ENCODE peak calls at places on chromosomes 2 and 18, in four cellular contexts. One of them, this sample, is unnamed.

GRCh38 chr2:69376385-69376784 is 10.6 kb downstream of the GFPT1 start:
- ATAC-seq in stimulated activated naive B cell treated with anti-CD40 and anti-IgM and Interleukin-4, amounts not matched to agents 10 μg/mL and 1 μg/mL and 100 μg/mL, for 72 hours: no peak
- ATAC-seq in stimulated activated effector memory CD8-positive, alpha-beta T cell treated with anti-CD3 and anti-CD28 coated beads, Interleukin-12 subunit alpha, Interleukin-12 subunit beta, amount 100 ng/mL, for 72 hours: no peak
- ATAC-seq in right lobe of liver: peak
- ATAC-seq in this sample: no peak

GRCh38 chr2:120712180-120712678 is 23.4 kb upstream of the GLI2 start:
- ATAC-seq in stimulated activated naive B cell treated with anti-CD40 and anti-IgM and Interleukin-4, amounts not matched to agents 10 μg/mL and 1 μg/mL and 100 μg/mL, for 72 hours: no peak
- ATAC-seq in right lobe of liver: no peak
- ATAC-seq in stimulated activated effector memory CD8-positive, alpha-beta T cell treated with anti-CD3 and anti-CD28 coated beads, Interleukin-12 subunit alpha, Interleukin-12 subunit beta, amount 100 ng/mL, for 72 hours: no peak
- ATAC-seq in this sample: no peak

GRCh38 chr2:173999272-173999671 is 34.1 kb upstream of the SP3 start:
- ATAC-seq in stimulated activated naive B cell treated with anti-CD40 and anti-IgM and Interleukin-4, amounts not matched to agents 10 μg/mL and 1 μg/mL and 100 μg/mL, for 72 hours: no peak
- ATAC-seq in stimulated activated effector memory CD8-positive, alpha-beta T cell treated with anti-CD3 and anti-CD28 coated beads, Interleukin-12 subunit alpha, Interleukin-12 subunit beta, amount 100 ng/mL, for 72 hours: no peak
- ATAC-seq in right lobe of liver: no peak
- ATAC-seq in this sample: no peak

GRCh38 chr2:67840460-67841068 is 222.2 kb downstream of the C1D start:
- ATAC-seq in right lobe of liver: peak
- ATAC-seq in stimulated activated effector memory CD8-positive, alpha-beta T cell treated with anti-CD3 and anti-CD28 coated beads, Interleukin-12 subunit alpha, Interleukin-12 subunit beta, amount 100 ng/mL, for 72 hours: peak
- ATAC-seq in stimulated activated naive B cell treated with anti-CD40 and anti-IgM and Interleukin-4, amounts not matched to agents 10 μg/mL and 1 μg/mL and 100 μg/mL, for 72 hours: peak
- ATAC-seq in this sample: peak

GRCh38 chr2:104856973-104857261 is 3.0 kb downstream of the POU3F3 start:
- ATAC-seq in right lobe of liver: no peak
- ATAC-seq in stimulated activated naive B cell treated with anti-CD40 and anti-IgM and Interleukin-4, amounts not matched to agents 10 μg/mL and 1 μg/mL and 100 μg/mL, for 72 hours: peak
- ATAC-seq in stimulated activated effector memory CD8-positive, alpha-beta T cell treated with anti-CD3 and anti-CD28 coated beads, Interleukin-12 subunit alpha, Interleukin-12 subunit beta, amount 100 ng/mL, for 72 hours: no peak
- ATAC-seq in this sample: no peak

GRCh38 chr2:222504714-222505113 is 80.4 kb downstream of the SGPP2 start:
- ATAC-seq in stimulated activated naive B cell treated with anti-CD40 and anti-IgM and Interleukin-4, amounts not matched to agents 10 μg/mL and 1 μg/mL and 100 μg/mL, for 72 hours: peak
- ATAC-seq in right lobe of liver: no peak
- ATAC-seq in stimulated activated effector memory CD8-positive, alpha-beta T cell treated with anti-CD3 and anti-CD28 coated beads, Interleukin-12 subunit alpha, Interleukin-12 subunit beta, amount 100 ng/mL, for 72 hours: no peak
- ATAC-seq in this sample: peak

GRCh38 chr2:173355866-173356508 is 1.3 kb downstream of the CDCA7 start:
- ATAC-seq in stimulated activated naive B cell treated with anti-CD40 and anti-IgM and Interleukin-4, amounts not matched to agents 10 μg/mL and 1 μg/mL and 100 μg/mL, for 72 hours: no peak
- ATAC-seq in stimulated activated effector memory CD8-positive, alpha-beta T cell treated with anti-CD3 and anti-CD28 coated beads, Interleukin-12 subunit alpha, Interleukin-12 subunit beta, amount 100 ng/mL, for 72 hours: no peak
- ATAC-seq in right lobe of liver: no peak
- ATAC-seq in this sample: no peak

GRCh38 chr2:178413472-178414265 is 37.3 kb downstream of the PRKRA start:
- ATAC-seq in stimulated activated effector memory CD8-positive, alpha-beta T cell treated with anti-CD3 and anti-CD28 coated beads, Interleukin-12 subunit alpha, Interleukin-12 subunit beta, amount 100 ng/mL, for 72 hours: peak
- ATAC-seq in right lobe of liver: peak
- ATAC-seq in stimulated activated naive B cell treated with anti-CD40 and anti-IgM and Interleukin-4, amounts not matched to agents 10 μg/mL and 1 μg/mL and 100 μg/mL, for 72 hours: peak
- ATAC-seq in this sample: peak

GRCh38 chr2:236706288-236706687 is 136.7 kb downstream of the ACKR3 start:
- ATAC-seq in right lobe of liver: peak
- ATAC-seq in stimulated activated effector memory CD8-positive, alpha-beta T cell treated with anti-CD3 and anti-CD28 coated beads, Interleukin-12 subunit alpha, Interleukin-12 subunit beta, amount 100 ng/mL, for 72 hours: no peak
- ATAC-seq in stimulated activated naive B cell treated with anti-CD40 and anti-IgM and Interleukin-4, amounts not matched to agents 10 μg/mL and 1 μg/mL and 100 μg/mL, for 72 hours: no peak
- ATAC-seq in this sample: no peak

GRCh38 chr2:56379066-56379465 is 195.3 kb downstream of the CCDC85A start:
- ATAC-seq in stimulated activated naive B cell treated with anti-CD40 and anti-IgM and Interleukin-4, amounts not matched to agents 10 μg/mL and 1 μg/mL and 100 μg/mL, for 72 hours: no peak
- ATAC-seq in stimulated activated effector memory CD8-positive, alpha-beta T cell treated with anti-CD3 and anti-CD28 coated beads, Interleukin-12 subunit alpha, Interleukin-12 subunit beta, amount 100 ng/mL, for 72 hours: no peak
- ATAC-seq in right lobe of liver: no peak
- ATAC-seq in this sample: no peak

GRCh38 chr18:51029378-51029693 is 677 bp upstream of the SMAD4 start:
- ATAC-seq in right lobe of liver: peak
- ATAC-seq in stimulated activated effector memory CD8-positive, alpha-beta T cell treated with anti-CD3 and anti-CD28 coated beads, Interleukin-12 subunit alpha, Interleukin-12 subunit beta, amount 100 ng/mL, for 72 hours: no peak
- ATAC-seq in stimulated activated naive B cell treated with anti-CD40 and anti-IgM and Interleukin-4, amounts not matched to agents 10 μg/mL and 1 μg/mL and 100 μg/mL, for 72 hours: peak
- ATAC-seq in this sample: no peak